ENCODE peak calls at places on chromosome 11, in seven cellular contexts. One of them, this sample, is unnamed.

GRCh38 chr11:120462825-120463224 is 48.7 kb upstream of the GRIK4 start:
- DNase-seq in islet precursor cell: no peak
- DNase-seq in retinal pigment epithelial cell: no peak
- DNase-seq in NCI-H2171 treated with DMSO at 0.1 percent for 48 hours: no peak
- DNase-seq in GM18507: no peak
- DNase-seq in naive thymus-derived CD8-positive, alpha-beta T cell: no peak
- DNase-seq in NCI-H1092 treated with DMSO at 0.1 percent for 48 hours: no peak
- DNase-seq in this sample: no peak

GRCh38 chr11:67354314-67355022 is 1.1 kb upstream of the POLD4 start:
- DNase-seq in NCI-H1092 treated with DMSO at 0.1 percent for 48 hours: no peak
- DNase-seq in retinal pigment epithelial cell: peak; percentile 76
- DNase-seq in GM18507: no peak
- DNase-seq in naive thymus-derived CD8-positive, alpha-beta T cell: no peak
- DNase-seq in NCI-H2171 treated with DMSO at 0.1 percent for 48 hours: no peak
- DNase-seq in islet precursor cell: peak; percentile 98
- DNase-seq in this sample: no peak

GRCh38 chr11:107669893-107670601 is 41.8 kb downstream of the SLN start:
- DNase-seq in islet precursor cell: no peak
- DNase-seq in NCI-H1092 treated with DMSO at 0.1 percent for 48 hours: no peak
- DNase-seq in GM18507: no peak
- DNase-seq in retinal pigment epithelial cell: no peak
- DNase-seq in NCI-H2171 treated with DMSO at 0.1 percent for 48 hours: no peak
- DNase-seq in naive thymus-derived CD8-positive, alpha-beta T cell: no peak
- DNase-seq in this sample: no peak

GRCh38 chr11:92022499-92022898 is 202.1 kb upstream of the FAT3 start:
- DNase-seq in NCI-H1092 treated with DMSO at 0.1 percent for 48 hours: no peak
- DNase-seq in GM18507: no peak
- DNase-seq in NCI-H2171 treated with DMSO at 0.1 percent for 48 hours: no peak
- DNase-seq in islet precursor cell: no peak
- DNase-seq in retinal pigment epithelial cell: no peak
- DNase-seq in naive thymus-derived CD8-positive, alpha-beta T cell: no peak
- DNase-seq in this sample: no peak

GRCh38 chr11:60396790-60397189 is 531 bp downstream of the MS4A14 start:
- DNase-seq in NCI-H2171 treated with DMSO at 0.1 percent for 48 hours: no peak
- DNase-seq in NCI-H1092 treated with DMSO at 0.1 percent for 48 hours: no peak
- DNase-seq in islet precursor cell: no peak
- DNase-seq in GM18507: no peak
- DNase-seq in naive thymus-derived CD8-positive, alpha-beta T cell: no peak
- DNase-seq in retinal pigment epithelial cell: no peak
- DNase-seq in this sample: peak; percentile 66

GRCh38 chr11:7651140-7651551 is 22.2 kb downstream of the CYB5R2 start:
- DNase-seq in islet precursor cell: peak; percentile 42
- DNase-seq in NCI-H2171 treated with DMSO at 0.1 percent for 48 hours: no peak
- DNase-seq in retinal pigment epithelial cell: no peak
- DNase-seq in NCI-H1092 treated with DMSO at 0.1 percent for 48 hours: no peak
- DNase-seq in naive thymus-derived CD8-positive, alpha-beta T cell: no peak
- DNase-seq in GM18507: no peak
- DNase-seq in this sample: no peak

GRCh38 chr11:110490886-110491285 is 61.1 kb downstream of the FDX1 start:
- DNase-seq in NCI-H1092 treated with DMSO at 0.1 percent for 48 hours: no peak
- DNase-seq in NCI-H2171 treated with DMSO at 0.1 percent for 48 hours: peak; percentile 34
- DNase-seq in retinal pigment epithelial cell: no peak
- DNase-seq in naive thymus-derived CD8-positive, alpha-beta T cell: no peak
- DNase-seq in islet precursor cell: peak; percentile 39
- DNase-seq in GM18507: no peak
- DNase-seq in this sample: no peak

GRCh38 chr11:130431806-130432205 is 3.4 kb upstream of the ADAMTS8 start:
- DNase-seq in GM18507: no peak
- DNase-seq in retinal pigment epithelial cell: no peak
- DNase-seq in naive thymus-derived CD8-positive, alpha-beta T cell: no peak
- DNase-seq in islet precursor cell: no peak
- DNase-seq in NCI-H2171 treated with DMSO at 0.1 percent for 48 hours: no peak
- DNase-seq in NCI-H1092 treated with DMSO at 0.1 percent for 48 hours: no peak
- DNase-seq in this sample: no peak

GRCh38 chr11:68328374-68329091 is 16.1 kb downstream of the LRP5 start:
- DNase-seq in naive thymus-derived CD8-positive, alpha-beta T cell: no peak
- DNase-seq in islet precursor cell: peak; percentile 88
- DNase-seq in retinal pigment epithelial cell: no peak
- DNase-seq in GM18507: no peak
- DNase-seq in NCI-H2171 treated with DMSO at 0.1 percent for 48 hours: no peak
- DNase-seq in NCI-H1092 treated with DMSO at 0.1 percent for 48 hours: peak; percentile 48
- DNase-seq in this sample: no peak